ENCODE peak calls at places on chromosomes 3 and 15, in nine cellular contexts. Q is A549, I is K562, F is IMR-90, J is spleen, H is NB4, R is GM12891, P is heart left ventricle, L is H54. M is an unnamed sample.

GRCh38 chr3:138188013-138188352 is 882 bp downstream of the ARMC8 start:
- DNase-seq in Q (no peak), I (peak), F (peak), J (no peak), H (peak), R (peak), P (no peak), L (peak), M (peak)

GRCh38 chr3:22231061-22231460 is 480.1 kb upstream of the ZNF385D start:
- DNase-seq in Q (no peak), I (no peak), F (no peak), J (no peak), H (peak), R (no peak), P (no peak), L (no peak), M (no peak)

GRCh38 chr3:141076821-141077571 is 25.8 kb downstream of the SPSB4 start:
- DNase-seq in Q (no peak), I (no peak), F (peak), J (peak), H (peak), R (no peak), P (peak), L (no peak), M (no peak)

GRCh38 chr15:78177447-78177873 is 28.3 kb downstream of the IDH3A start:
- DNase-seq in Q (peak), I (peak), F (no peak), J (peak), H (peak), R (no peak), P (peak), L (peak), M (peak)

GRCh38 chr3:127747751-127748521 is 74.4 kb downstream of the MGLL start:
- DNase-seq in Q (peak), I (no peak), F (peak), J (peak), H (peak), R (no peak), P (peak), L (peak), M (no peak)

GRCh38 chr3:12954891-12955650 is 113.7 kb upstream of the RPL32 start:
- DNase-seq in Q (no peak), I (no peak), F (no peak), J (peak), H (peak), R (no peak), P (peak), L (peak), M (peak)

GRCh38 chr3:72395654-72396415 is 452.4 kb downstream of the SHQ1 start:
- DNase-seq in Q (no peak), I (no peak), F (peak), J (no peak), H (no peak), R (no peak), P (no peak), L (no peak), M (no peak)

GRCh38 chr3:10763248-10763620 is 52.8 kb upstream of the SLC6A11 start:
- DNase-seq in Q (no peak), I (no peak), F (no peak), J (no peak), H (no peak), R (no peak), P (no peak), L (no peak), M (no peak)

GRCh38 chr3:38458796-38459498 is 5.3 kb downstream of the ACVR2B start:
- DNase-seq in Q (no peak), I (no peak), F (peak), J (no peak), H (no peak), R (no peak), P (peak), L (peak), M (no peak)

GRCh38 chr3:110106805-110107204 is 769.5 kb upstream of the DPPA4 start:
- DNase-seq in Q (no peak), I (no peak), F (peak), J (no peak), H (no peak), R (no peak), P (no peak), L (no peak), M (no peak)

GRCh38 chr3:52697622-52697946 is 8.0 kb downstream of the GLT8D1 start:
- DNase-seq in Q (no peak), I (no peak), F (no peak), J (no peak), H (no peak), R (no peak), P (no peak), L (no peak), M (no peak)
- TF ChIP-seq POLR2A in Q (no peak), I (peak), F (no peak), J (no peak), H (peak), R (no peak), P (no peak), L (no peak), M (no peak)

GRCh38 chr15:75213768-75214221 is 12.1 kb downstream of the C15orf39 start:
- DNase-seq in Q (no peak), I (no peak), F (no peak), J (no peak), H (no peak), R (no peak), P (no peak), L (no peak), M (no peak)

GRCh38 chr15:75214293-75215096 is 12.8 kb downstream of the C15orf39 start:
- DNase-seq in Q (no peak), I (no peak), F (no peak), J (no peak), H (no peak), R (no peak), P (no peak), L (no peak), M (no peak)

GRCh38 chr15:75212200-75212858 is 10.6 kb downstream of the C15orf39 start:
- DNase-seq in Q (no peak), I (no peak), F (no peak), J (no peak), H (no peak), R (no peak), P (no peak), L (no peak), M (no peak)

GRCh38 chr15:75211436-75212199 is 9.9 kb downstream of the C15orf39 start:
- DNase-seq in Q (no peak), I (no peak), F (no peak), J (no peak), H (no peak), R (no peak), P (no peak), L (no peak), M (no peak)

GRCh38 chr15:75213212-75213767 is 11.6 kb downstream of the C15orf39 start:
- DNase-seq in Q (no peak), I (no peak), F (no peak), J (no peak), H (no peak), R (no peak), P (no peak), L (no peak), M (no peak)
- TF ChIP-seq POLR2A in Q (no peak), I (no peak), F (no peak), J (no peak), H (peak), R (no peak), P (no peak), L (no peak), M (no peak)

DNA sequence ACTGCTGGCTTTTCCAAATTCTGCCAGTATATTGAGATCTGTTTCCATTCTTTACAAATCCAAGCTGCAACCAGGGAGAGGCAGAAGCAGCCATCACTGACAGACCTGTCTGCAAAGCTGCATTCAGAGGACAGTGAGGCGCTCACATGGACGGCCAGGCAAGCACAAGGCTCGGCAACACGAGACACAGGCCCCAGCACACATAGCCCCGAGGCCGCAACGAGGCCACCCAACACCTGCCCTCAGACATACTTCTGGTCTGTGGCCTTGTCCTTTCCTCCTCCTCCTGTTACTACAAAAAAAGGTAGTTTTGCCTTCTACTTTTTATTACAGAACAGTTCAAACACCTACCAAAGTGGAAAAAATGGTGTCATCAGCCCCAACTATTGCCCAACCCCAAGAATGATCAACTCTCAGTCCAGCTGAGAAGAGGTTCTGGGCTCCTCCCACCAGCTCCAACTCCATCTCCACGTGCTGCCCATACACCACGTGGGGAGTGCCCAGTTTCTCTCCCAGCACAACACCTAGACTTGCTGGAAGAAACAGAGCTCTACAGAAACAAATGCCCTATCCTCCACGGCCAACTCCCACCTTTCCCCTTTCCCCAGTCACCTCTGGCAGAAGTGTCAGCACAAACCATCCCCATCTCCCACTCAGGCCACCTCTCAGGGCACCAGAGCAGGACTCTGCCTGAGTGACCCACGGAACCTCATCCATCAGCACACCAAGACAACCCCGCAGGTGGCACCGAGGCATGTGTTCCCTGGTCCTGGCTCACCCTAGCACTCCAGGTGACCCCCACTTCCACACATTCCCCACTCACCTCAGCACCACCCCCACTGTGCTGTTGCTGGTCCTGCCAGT is 7.4 kb downstream of the ZXDC start:
- DNase-seq in Q (no peak), I (no peak), F (peak), J (peak), H (peak), R (no peak), P (no peak), L (no peak), M (peak)
- TF ChIP-seq POLR2A in Q (no peak), I (no peak), F (no peak), J (no peak), H (no peak), R (no peak), P (no peak), L (no peak), M (no peak)

DNA sequence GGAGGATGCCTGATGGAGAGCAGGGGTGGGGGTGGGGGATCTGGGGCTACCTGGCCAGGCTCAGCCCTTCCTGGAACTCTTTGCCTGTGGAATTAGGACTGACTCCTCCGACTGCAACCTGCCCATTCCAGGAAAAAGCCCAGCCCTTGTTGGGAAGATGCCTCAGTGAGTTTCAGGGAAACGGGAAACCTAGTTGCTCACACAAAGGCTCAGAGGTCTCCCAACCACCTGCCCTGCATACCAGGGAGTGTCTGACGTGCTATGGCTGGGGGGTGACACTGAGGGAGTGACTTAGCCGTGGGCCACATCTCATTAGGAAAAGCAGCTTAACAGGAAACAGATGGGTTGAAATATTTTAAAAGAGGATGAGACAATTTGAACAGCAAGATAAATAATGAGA is 27.9 kb downstream of the CYP8B1 start:
- DNase-seq in Q (no peak), I (no peak), F (no peak), J (no peak), H (no peak), R (no peak), P (no peak), L (no peak), M (no peak)
- TF ChIP-seq POLR2A in Q (no peak), I (no peak), F (no peak), J (no peak), H (no peak), R (no peak), P (no peak), L (no peak), M (no peak)